ENCODE peak calls at places on chromosomes 7 and 10, in four cellular contexts. One of them, this sample, is unnamed.

GRCh38 chr10:13816195-13816926 is 229.6 kb downstream of the PRPF18 start:
- DNase-seq in coronary artery: no peak
- DNase-seq in effector CD4-positive, alpha-beta T cell: no peak
- DNase-seq in stimulated activated CD8-positive, alpha-beta memory T cell treated with anti-CD3 and anti-CD28 coated beads, Interleukin-4, amount 100 ng/mL, for 4 hours: no peak
- DNase-seq in this sample: no peak

GRCh38 chr7:51276967-51277366 is 39.6 kb downstream of the COBL start:
- DNase-seq in coronary artery: no peak
- DNase-seq in effector CD4-positive, alpha-beta T cell: no peak
- DNase-seq in stimulated activated CD8-positive, alpha-beta memory T cell treated with anti-CD3 and anti-CD28 coated beads, Interleukin-4, amount 100 ng/mL, for 4 hours: no peak
- DNase-seq in this sample: no peak

GRCh38 chr7:2105917-2106316 is 126.8 kb downstream of the MAD1L1 start:
- DNase-seq in coronary artery: no peak
- DNase-seq in effector CD4-positive, alpha-beta T cell: no peak
- DNase-seq in stimulated activated CD8-positive, alpha-beta memory T cell treated with anti-CD3 and anti-CD28 coated beads, Interleukin-4, amount 100 ng/mL, for 4 hours: no peak
- DNase-seq in this sample: no peak

GRCh38 chr10:94088926-94089381 is 95.2 kb downstream of the PLCE1 start:
- DNase-seq in coronary artery: no peak
- DNase-seq in effector CD4-positive, alpha-beta T cell: no peak
- DNase-seq in stimulated activated CD8-positive, alpha-beta memory T cell treated with anti-CD3 and anti-CD28 coated beads, Interleukin-4, amount 100 ng/mL, for 4 hours: no peak
- DNase-seq in this sample: no peak

GRCh38 chr10:29106287-29106686 is 182.6 kb upstream of the LYZL1 start:
- DNase-seq in coronary artery: no peak
- DNase-seq in effector CD4-positive, alpha-beta T cell: no peak
- DNase-seq in stimulated activated CD8-positive, alpha-beta memory T cell treated with anti-CD3 and anti-CD28 coated beads, Interleukin-4, amount 100 ng/mL, for 4 hours: no peak
- DNase-seq in this sample: no peak

GRCh38 chr10:96285331-96285752 is 14.0 kb upstream of the BLNK start:
- DNase-seq in coronary artery: no peak
- DNase-seq in effector CD4-positive, alpha-beta T cell: no peak
- DNase-seq in stimulated activated CD8-positive, alpha-beta memory T cell treated with anti-CD3 and anti-CD28 coated beads, Interleukin-4, amount 100 ng/mL, for 4 hours: no peak
- DNase-seq in this sample: no peak

GRCh38 chr7:116542618-116543017 is 17.8 kb downstream of the CAV1 start:
- DNase-seq in coronary artery: no peak
- DNase-seq in effector CD4-positive, alpha-beta T cell: no peak
- DNase-seq in stimulated activated CD8-positive, alpha-beta memory T cell treated with anti-CD3 and anti-CD28 coated beads, Interleukin-4, amount 100 ng/mL, for 4 hours: no peak
- DNase-seq in this sample: no peak

GRCh38 chr10:102595914-102596313 is 48.4 kb upstream of the TRIM8 start:
- DNase-seq in coronary artery: no peak
- DNase-seq in effector CD4-positive, alpha-beta T cell: no peak
- DNase-seq in stimulated activated CD8-positive, alpha-beta memory T cell treated with anti-CD3 and anti-CD28 coated beads, Interleukin-4, amount 100 ng/mL, for 4 hours: no peak
- DNase-seq in this sample: no peak

GRCh38 chr10:57260175-57260574 is 899.1 kb upstream of the ZWINT start:
- DNase-seq in coronary artery: no peak
- DNase-seq in effector CD4-positive, alpha-beta T cell: no peak
- DNase-seq in stimulated activated CD8-positive, alpha-beta memory T cell treated with anti-CD3 and anti-CD28 coated beads, Interleukin-4, amount 100 ng/mL, for 4 hours: no peak
- DNase-seq in this sample: no peak

This sample was measured in type B pancreatic cell.